ENCODE peak calls at places on chromosomes 2 and 18, in nine cellular contexts. E, F, S, P, X, K, A, D and U are unnamed samples.

GRCh38 chr2:193776988-193777387 is 1582.3 kb upstream of the TMEFF2 start:
- DNase-seq in E (no peak), F (no peak), S (no peak), P (no peak), X (peak; percentile 7), K (no peak), A (no peak), D (no peak), U (peak; percentile 7)

GRCh38 chr2:112239862-112240261 is 15.0 kb downstream of the ZC3H8 start:
- DNase-seq in E (no peak), F (no peak), S (no peak), P (no peak), X (no peak), K (no peak), A (no peak), D (no peak), U (no peak)

GRCh38 chr2:152864601-152865000 is 146.2 kb downstream of the ARL6IP6 start:
- DNase-seq in E (no peak), F (no peak), S (no peak), P (no peak), X (no peak), K (no peak), A (no peak), D (no peak), U (no peak)

GRCh38 chr2:236109061-236109460 is 59.1 kb downstream of the GBX2 start:
- DNase-seq in E (no peak), F (no peak), S (no peak), P (no peak), X (no peak), K (no peak), A (no peak), D (no peak), U (no peak)

GRCh38 chr2:43852196-43852730 is 13.5 kb downstream of the ABCG8 start:
- DNase-seq in E (no peak), F (no peak), S (no peak), P (no peak), X (no peak), K (no peak), A (no peak), D (peak; percentile 7), U (no peak)

GRCh38 chr2:230905448-230906430 is 19.3 kb downstream of the GPR55 start:
- DNase-seq in E (no peak), F (no peak), S (peak; percentile 35), P (peak; percentile 19), X (peak; percentile 69), K (peak; percentile 43), A (peak; percentile 44), D (no peak), U (no peak)

GRCh38 chr18:22847392-22847791 is 85.7 kb upstream of the RBBP8 start:
- DNase-seq in E (peak; percentile 3), F (no peak), S (no peak), P (no peak), X (no peak), K (peak; percentile 15), A (peak; percentile 56), D (no peak), U (no peak)

GRCh38 chr2:138787053-138787666 is 7.0 kb upstream of the NXPH2 start:
- DNase-seq in E (peak; percentile 56), F (peak; percentile 49), S (peak; percentile 64), P (peak; percentile 74), X (peak; percentile 31), K (peak; percentile 48), A (peak; percentile 69), D (peak; percentile 49), U (peak; percentile 33)

GRCh38 chr18:35756506-35757117 is 175.1 kb downstream of the GALNT1 start:
- DNase-seq in E (peak; percentile 83), F (peak; percentile 64), S (peak; percentile 74), P (peak; percentile 51), X (peak; percentile 40), K (peak; percentile 80), A (peak; percentile 77), D (peak; percentile 67), U (peak; percentile 56)

GRCh38 chr2:230824406-230824978 is 40.2 kb upstream of the ITM2C start:
- DNase-seq in E (peak; percentile 97), F (peak; percentile 69), S (peak; percentile 88), P (peak; percentile 82), X (peak; percentile 77), K (peak; percentile 87), A (peak; percentile 82), D (peak; percentile 83), U (peak; percentile 82)

GRCh38 chr2:26552641-26553040 is 74.7 kb upstream of the OTOF start:
- DNase-seq in E (no peak), F (no peak), S (no peak), P (no peak), X (no peak), K (no peak), A (no peak), D (no peak), U (no peak)

GRCh38 chr18:293557-293956 is 25.7 kb upstream of the THOC1 start:
- DNase-seq in E (no peak), F (no peak), S (no peak), P (no peak), X (no peak), K (no peak), A (peak; percentile 41), D (no peak), U (no peak)

GRCh38 chr18:63111549-63112402 is 207.8 kb downstream of the BCL2 start:
- DNase-seq in E (no peak), F (peak; percentile 78), S (no peak), P (no peak), X (no peak), K (no peak), A (peak; percentile 8), D (no peak), U (peak; percentile 1)

GRCh38 chr2:68671961-68672360 is 28.6 kb downstream of the PROKR1 start:
- DNase-seq in E (no peak), F (no peak), S (no peak), P (no peak), X (no peak), K (no peak), A (no peak), D (no peak), U (no peak)

GRCh38 chr2:99975386-99975785 is 167.0 kb downstream of the AFF3 start:
- DNase-seq in E (no peak), F (no peak), S (no peak), P (peak; percentile 92), X (no peak), K (no peak), A (peak; percentile 79), D (no peak), U (no peak)

GRCh38 chr2:54724560-54725342 is 1.3 kb downstream of the EML6 start:
- DNase-seq in E (peak; percentile 53), F (peak; percentile 21), S (peak; percentile 54), P (peak; percentile 25), X (no peak), K (peak; percentile 80), A (peak; percentile 53), D (peak; percentile 81), U (peak; percentile 75)

GRCh38 chr2:171404258-171404657 is 29.5 kb downstream of the METTL8 start:
- DNase-seq in E (no peak), F (no peak), S (no peak), P (peak; percentile 93), X (peak; percentile 64), K (no peak), A (peak; percentile 84), D (no peak), U (no peak)

GRCh38 chr2:168135630-168136029 is 111.8 kb downstream of the STK39 start:
- DNase-seq in E (no peak), F (no peak), S (no peak), P (peak; percentile 62), X (no peak), K (no peak), A (no peak), D (no peak), U (no peak)

GRCh38 chr2:119184512-119184911 is 26.0 kb upstream of the C1QL2 start:
- DNase-seq in E (no peak), F (no peak), S (no peak), P (no peak), X (no peak), K (no peak), A (peak; percentile 60), D (no peak), U (no peak)

DNA sequence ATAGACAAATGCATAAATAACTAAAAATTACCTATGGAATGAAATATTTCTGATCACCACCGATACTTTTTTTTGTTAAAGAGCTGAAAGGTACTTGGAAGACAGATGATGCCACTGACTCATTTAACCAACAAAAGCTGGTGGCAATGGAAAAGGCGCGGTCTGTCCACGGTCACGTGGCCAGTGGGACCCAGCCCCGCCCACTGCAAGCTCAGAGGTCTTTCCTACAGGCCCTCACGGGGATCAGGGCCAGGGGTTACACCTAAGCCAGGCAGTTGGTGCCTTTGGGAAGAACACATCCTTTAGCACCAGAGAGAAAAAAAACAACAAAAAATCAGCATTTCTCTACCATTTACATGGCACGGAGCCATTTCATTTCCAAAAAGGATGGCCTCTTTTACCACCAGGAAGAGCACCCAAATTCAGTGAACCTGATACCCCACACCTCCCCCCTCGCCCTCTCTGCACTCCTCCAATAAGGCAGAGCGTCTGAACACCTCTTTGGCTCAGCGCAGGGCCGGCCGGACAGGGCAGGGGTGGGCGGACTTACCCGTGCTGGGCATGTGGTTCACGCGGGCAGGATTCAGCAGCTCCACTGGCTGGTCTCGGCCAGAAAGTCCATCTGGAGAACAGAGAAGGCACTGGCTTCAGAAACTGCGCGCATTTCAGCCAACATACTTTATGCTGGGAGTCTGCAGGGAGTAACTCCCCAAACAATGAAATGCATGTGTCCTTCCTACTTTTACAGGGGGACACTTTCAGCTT is 164.6 kb downstream of the HDAC4 start:
- DNase-seq in E (no peak), F (no peak), S (no peak), P (no peak), X (no peak), K (no peak), A (peak; percentile 30), D (no peak), U (no peak)
- H3K4me2 ChIP-seq in E (no peak overlapping the region), F (no peak overlapping the region), S (no peak overlapping the region), P (no peak overlapping the region), X (no peak overlapping the region), K (no peak overlapping the region), A (no peak overlapping the region), D (no peak overlapping the region), U (no peak overlapping the region)

GRCh38 chr2:154837035-154837434 is 138.5 kb downstream of the KCNJ3 start:
- DNase-seq in E (no peak), F (no peak), S (no peak), P (no peak), X (no peak), K (no peak), A (no peak), D (no peak), U (no peak)
- TF ChIP-seq EZH2phosphoT487 in E (no peak), F (no peak), S (no peak), P (no peak), X (no peak), K (no peak), A (no peak), D (no peak), U (no peak)

DNA sequence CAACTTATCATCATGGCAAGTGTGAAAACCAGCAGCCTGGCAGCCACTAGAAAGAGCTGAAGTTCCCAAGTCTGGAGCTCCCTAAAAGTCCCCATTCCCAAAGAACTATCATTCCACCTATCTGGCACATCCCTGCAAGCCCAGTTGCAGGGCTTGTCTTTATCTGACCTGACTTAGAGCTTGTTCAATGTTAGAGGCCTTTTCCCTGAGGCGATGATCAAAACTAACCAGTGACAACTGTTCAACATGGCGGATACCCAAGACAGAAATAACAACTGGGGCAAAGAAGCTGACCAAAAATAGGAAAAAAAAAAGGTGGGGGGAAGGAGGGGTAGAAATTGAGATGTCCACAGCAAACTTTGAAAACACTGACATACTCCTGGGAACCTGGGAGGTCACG is 24.5 kb upstream of the RNU4ATAC start:
- DNase-seq in E (no peak), F (no peak), S (no peak), P (no peak), X (no peak), K (no peak), A (no peak), D (no peak), U (no peak)
- H3K4me2 ChIP-seq in E (no peak overlapping the region), F (no peak overlapping the region), S (no peak overlapping the region), P (no peak overlapping the region), X (no peak overlapping the region), K (no peak overlapping the region), A (no peak overlapping the region), D (no peak overlapping the region), U (no peak overlapping the region)

GRCh38 chr2:233429175-233429897 is 75.0 kb downstream of the DGKD start:
- DNase-seq in E (no peak), F (no peak), S (no peak), P (peak; percentile 31), X (no peak), K (no peak), A (no peak), D (no peak), U (no peak)
- TF ChIP-seq EZH2phosphoT487 in E (no peak), F (no peak), S (no peak), P (no peak), X (no peak), K (no peak), A (no peak), D (no peak), U (no peak)